ENCODE peak calls at places on chromosomes 13 and 19, in ten cellular contexts. G is H7; J is stimulated activated naive CD4-positive, alpha-beta T cell; I is Jurkat, Clone E6-1; U is A673; R is HuH-7; W is activated T-cell treated with anti-CD3 and anti-CD28 coated beads for 1 hour; A is fibroblast of mammary gland; F is LHCN-M2; K is posterior cingulate gyrus. D is an unnamed sample.

GRCh38 chr13:101473458-101473857 is 21.0 kb downstream of the ITGBL1 start:
- DNase-seq in G (no peak), J (no peak), I (no peak), U (no peak), R (no peak), W (no peak), A (peak; percentile 96), F (peak; percentile 92), K (no peak), D (no peak)

GRCh38 chr13:100334209-100334608 is 245.3 kb downstream of the PCCA start:
- DNase-seq in G (no peak), J (no peak), I (no peak), U (no peak), R (no peak), W (no peak), A (no peak), F (peak; percentile 43), K (no peak), D (no peak)

GRCh38 chr13:111115841-111116500 is 861 bp downstream of the ARHGEF7 start:
- DNase-seq in G (peak; percentile 82), J (no peak), I (no peak), U (peak; percentile 5), R (peak; percentile 47), W (no peak), A (peak; percentile 91), F (no peak), K (no peak), D (no peak)

GRCh38 chr19:44875666-44876418 is 15.2 kb upstream of the TOMM40 start:
- DNase-seq in G (peak; percentile 15), J (no peak), I (no peak), U (no peak), R (no peak), W (no peak), A (peak; percentile 40), F (peak; percentile 59), K (no peak), D (no peak)

GRCh38 chr13:78679329-78679728 is 20.4 kb upstream of the OBI1 start:
- DNase-seq in G (no peak), J (no peak), I (no peak), U (no peak), R (no peak), W (no peak), A (no peak), F (no peak), K (no peak), D (no peak)

GRCh38 chr19:5665781-5666513 is 14.4 kb downstream of the MICOS13 start:
- DNase-seq in G (no peak), J (no peak), I (no peak), U (no peak), R (peak; percentile 62), W (no peak), A (peak; percentile 86), F (peak; percentile 67), K (no peak), D (no peak)

GRCh38 chr19:43501661-43502418 is 2.7 kb downstream of the PHLDB3 start:
- DNase-seq in G (peak; percentile 95), J (no peak), I (no peak), U (no peak), R (no peak), W (no peak), A (no peak), F (no peak), K (no peak), D (no peak)

GRCh38 chr13:113105032-113105993 is at the start of gene F7:
- DNase-seq in G (peak; percentile 76), J (no peak), I (no peak), U (no peak), R (peak; percentile 95), W (no peak), A (no peak), F (no peak), K (no peak), D (no peak)

GRCh38 chr13:28532226-28533048 is 37.5 kb upstream of the FLT1 start:
- DNase-seq in G (peak; percentile 81), J (no peak), I (no peak), U (peak; percentile 47), R (no peak), W (no peak), A (no peak), F (no peak), K (no peak), D (no peak)

GRCh38 chr19:31253816-31254551 is 95.3 kb downstream of the TSHZ3 start:
- DNase-seq in G (no peak), J (no peak), I (no peak), U (no peak), R (no peak), W (no peak), A (no peak), F (peak; percentile 95), K (no peak), D (peak; percentile 85)

GRCh38 chr19:5254944-5255343 is 85.7 kb downstream of the PTPRS start:
- DNase-seq in G (no peak), J (no peak), I (no peak), U (no peak), R (no peak), W (no peak), A (no peak), F (no peak), K (no peak), D (no peak)

GRCh38 chr19:2291185-2291751 is 9.3 kb upstream of the PEAK3 start:
- DNase-seq in G (peak; percentile 94), J (no peak), I (no peak), U (no peak), R (no peak), W (no peak), A (no peak), F (no peak), K (no peak), D (no peak)

GRCh38 chr13:20188649-20189553 is 3.8 kb downstream of the GJB2 start:
- DNase-seq in G (peak; percentile 73), J (no peak), I (no peak), U (peak; percentile 33), R (peak; percentile 37), W (no peak), A (no peak), F (no peak), K (no peak), D (no peak)

GRCh38 chr13:71254384-71254783 is 612.6 kb downstream of the DACH1 start:
- DNase-seq in G (peak; percentile 20), J (no peak), I (no peak), U (no peak), R (no peak), W (no peak), A (no peak), F (no peak), K (no peak), D (no peak)

GRCh38 chr19:10510301-10510802 is 6.9 kb downstream of the S1PR5 start:
- DNase-seq in G (peak; percentile 92), J (peak; percentile 45), I (no peak), U (peak; percentile 24), R (peak; percentile 51), W (peak; percentile 52), A (no peak), F (no peak), K (peak; percentile 19), D (no peak)

GRCh38 chr19:33749016-33749415 is 47.7 kb upstream of the KCTD15 start:
- DNase-seq in G (no peak), J (no peak), I (no peak), U (no peak), R (no peak), W (no peak), A (no peak), F (no peak), K (no peak), D (no peak)

GRCh38 chr19:52992109-52993004 is 21.4 kb upstream of the ERVV-1 start:
- DNase-seq in G (peak; percentile 63), J (peak; percentile 5), I (no peak), U (no peak), R (no peak), W (peak; percentile 1), A (no peak), F (no peak), K (peak; percentile 12), D (peak; percentile 10)

GRCh38 chr13:109673477-109673876 is 112.9 kb downstream of the IRS2 start:
- DNase-seq in G (no peak), J (no peak), I (no peak), U (no peak), R (no peak), W (no peak), A (peak; percentile 34), F (peak; percentile 12), K (no peak), D (no peak)

GRCh38 chr19:10294368-10294697 is 4.6 kb downstream of the ICAM5 start:
- DNase-seq in G (peak; percentile 89), J (no peak), I (no peak), U (no peak), R (no peak), W (no peak), A (no peak), F (no peak), K (no peak), D (no peak)

GRCh38 chr19:46866407-46867132 is 5.8 kb downstream of the ARHGAP35 start:
- DNase-seq in G (no peak), J (no peak), I (no peak), U (no peak), R (no peak), W (no peak), A (peak; percentile 36), F (no peak), K (no peak), D (no peak)

D was measured in prostate gland.